ENCODE peak calls at places on chromosomes 12 and 14, in six cellular contexts. One of them, this sample, is unnamed.

GRCh38 chr12:132429932-132430643 is 59.9 kb upstream of the FBRSL1 start:
- DNase-seq in GM12878: no peak
- DNase-seq in SK-N-SH: no peak
- DNase-seq in psoas muscle: no peak
- DNase-seq in sigmoid colon: no peak
- DNase-seq in cardiac muscle cell: no peak
- DNase-seq in this sample: no peak

GRCh38 chr12:41739066-41739465 is 405.6 kb downstream of the GXYLT1 start:
- DNase-seq in GM12878: no peak
- DNase-seq in SK-N-SH: no peak
- DNase-seq in psoas muscle: no peak
- DNase-seq in sigmoid colon: no peak
- DNase-seq in cardiac muscle cell: no peak
- DNase-seq in this sample: peak

GRCh38 chr14:76154539-76155126 is 2.9 kb downstream of the GPATCH2L start:
- DNase-seq in GM12878: no peak
- DNase-seq in SK-N-SH: no peak
- DNase-seq in psoas muscle: no peak
- DNase-seq in sigmoid colon: no peak
- DNase-seq in cardiac muscle cell: no peak
- DNase-seq in this sample: no peak

GRCh38 chr14:100129161-100129589 is 30.3 kb downstream of the DEGS2 start:
- DNase-seq in GM12878: no peak
- DNase-seq in SK-N-SH: peak
- DNase-seq in psoas muscle: no peak
- DNase-seq in sigmoid colon: no peak
- DNase-seq in cardiac muscle cell: no peak
- DNase-seq in this sample: no peak

GRCh38 chr12:29153231-29153630 is 4.2 kb downstream of the FAR2 start:
- DNase-seq in GM12878: no peak
- DNase-seq in SK-N-SH: no peak
- DNase-seq in psoas muscle: no peak
- DNase-seq in sigmoid colon: no peak
- DNase-seq in cardiac muscle cell: no peak
- DNase-seq in this sample: no peak

GRCh38 chr14:75928587-75929230 is 53.1 kb downstream of the TGFB3 start:
- DNase-seq in GM12878: no peak
- DNase-seq in SK-N-SH: peak
- DNase-seq in psoas muscle: no peak
- DNase-seq in sigmoid colon: no peak
- DNase-seq in cardiac muscle cell: no peak
- DNase-seq in this sample: no peak

GRCh38 chr12:58143498-58143897 is 202.1 kb downstream of the ATP23 start:
- DNase-seq in GM12878: no peak
- DNase-seq in SK-N-SH: no peak
- DNase-seq in psoas muscle: no peak
- DNase-seq in sigmoid colon: no peak
- DNase-seq in cardiac muscle cell: no peak
- DNase-seq in this sample: no peak

GRCh38 chr12:25959069-25959961 is 833 bp downstream of the RASSF8 start:
- DNase-seq in GM12878: no peak
- DNase-seq in SK-N-SH: peak
- DNase-seq in psoas muscle: peak
- DNase-seq in sigmoid colon: peak
- DNase-seq in cardiac muscle cell: peak
- DNase-seq in this sample: peak

GRCh38 chr12:71541583-71541982 is 102.0 kb downstream of the LGR5 start:
- DNase-seq in GM12878: no peak
- DNase-seq in SK-N-SH: no peak
- DNase-seq in psoas muscle: no peak
- DNase-seq in sigmoid colon: no peak
- DNase-seq in cardiac muscle cell: no peak
- DNase-seq in this sample: no peak

GRCh38 chr14:97873291-97873690 is 1076.1 kb downstream of the VRK1 start:
- DNase-seq in GM12878: no peak
- DNase-seq in SK-N-SH: no peak
- DNase-seq in psoas muscle: no peak
- DNase-seq in sigmoid colon: no peak
- DNase-seq in cardiac muscle cell: no peak
- DNase-seq in this sample: no peak

GRCh38 chr12:104279164-104279563 is 24.4 kb upstream of the EID3 start:
- DNase-seq in GM12878: no peak
- DNase-seq in SK-N-SH: no peak
- DNase-seq in psoas muscle: no peak
- DNase-seq in sigmoid colon: no peak
- DNase-seq in cardiac muscle cell: no peak
- DNase-seq in this sample: no peak

GRCh38 chr12:3134526-3135135 is 57.5 kb downstream of the TSPAN9 start:
- DNase-seq in GM12878: no peak
- DNase-seq in SK-N-SH: no peak
- DNase-seq in psoas muscle: no peak
- DNase-seq in sigmoid colon: no peak
- DNase-seq in cardiac muscle cell: no peak
- DNase-seq in this sample: no peak

GRCh38 chr12:80218925-80219714 is 119.8 kb downstream of the OTOGL start:
- DNase-seq in GM12878: no peak
- DNase-seq in SK-N-SH: no peak
- DNase-seq in psoas muscle: no peak
- DNase-seq in sigmoid colon: no peak
- DNase-seq in cardiac muscle cell: peak
- DNase-seq in this sample: no peak

GRCh38 chr12:16857456-16857923 is 251.5 kb upstream of the LMO3 start:
- DNase-seq in GM12878: peak
- DNase-seq in SK-N-SH: no peak
- DNase-seq in psoas muscle: no peak
- DNase-seq in sigmoid colon: no peak
- DNase-seq in cardiac muscle cell: no peak
- DNase-seq in this sample: no peak

GRCh38 chr14:88233915-88234314 is 89.2 kb downstream of the KCNK10 start:
- DNase-seq in GM12878: no peak
- DNase-seq in SK-N-SH: peak
- DNase-seq in psoas muscle: no peak
- DNase-seq in sigmoid colon: no peak
- DNase-seq in cardiac muscle cell: peak
- DNase-seq in this sample: no peak

GRCh38 chr12:54890339-54890738 is 36.0 kb downstream of the MUCL1 start:
- DNase-seq in GM12878: no peak
- DNase-seq in SK-N-SH: no peak
- DNase-seq in psoas muscle: no peak
- DNase-seq in sigmoid colon: no peak
- DNase-seq in cardiac muscle cell: no peak
- DNase-seq in this sample: no peak

GRCh38 chr14:81471062-81471461 is 62.6 kb downstream of the SEL1L start:
- DNase-seq in GM12878: no peak
- DNase-seq in SK-N-SH: no peak
- DNase-seq in psoas muscle: no peak
- DNase-seq in sigmoid colon: no peak
- DNase-seq in cardiac muscle cell: no peak
- DNase-seq in this sample: no peak

GRCh38 chr12:124568431-124569374 is 1.3 kb upstream of the NCOR2 start:
- DNase-seq in GM12878: peak
- DNase-seq in SK-N-SH: peak
- DNase-seq in psoas muscle: peak
- DNase-seq in sigmoid colon: peak
- DNase-seq in cardiac muscle cell: peak
- DNase-seq in this sample: peak

GRCh38 chr14:96852823-96853422 is 55.7 kb downstream of the VRK1 start:
- DNase-seq in GM12878: peak
- DNase-seq in SK-N-SH: peak
- DNase-seq in psoas muscle: no peak
- DNase-seq in sigmoid colon: no peak
- DNase-seq in cardiac muscle cell: peak
- DNase-seq in this sample: peak

GRCh38 chr14:52020866-52021717 is 31.7 kb downstream of the RTRAF start:
- DNase-seq in GM12878: peak
- DNase-seq in SK-N-SH: no peak
- DNase-seq in psoas muscle: no peak
- DNase-seq in sigmoid colon: no peak
- DNase-seq in cardiac muscle cell: no peak
- DNase-seq in this sample: no peak

GRCh38 chr12:88753074-88753473 is 172.8 kb upstream of the KITLG start:
- DNase-seq in GM12878: no peak
- DNase-seq in SK-N-SH: no peak
- DNase-seq in psoas muscle: no peak
- DNase-seq in sigmoid colon: no peak
- DNase-seq in cardiac muscle cell: no peak
- DNase-seq in this sample: peak

GRCh38 chr14:34930591-34931069 is 52.2 kb upstream of the SRP54 start:
- DNase-seq in GM12878: peak
- DNase-seq in SK-N-SH: no peak
- DNase-seq in psoas muscle: no peak
- DNase-seq in sigmoid colon: no peak
- DNase-seq in cardiac muscle cell: no peak
- DNase-seq in this sample: no peak

GRCh38 chr12:39605996-39606395 is 13.6 kb downstream of the ABCD2 start:
- DNase-seq in GM12878: no peak
- DNase-seq in SK-N-SH: no peak
- DNase-seq in psoas muscle: no peak
- DNase-seq in sigmoid colon: no peak
- DNase-seq in cardiac muscle cell: no peak
- DNase-seq in this sample: peak

GRCh38 chr14:35883677-35884293 is 57.6 kb downstream of the BRMS1L start:
- DNase-seq in GM12878: no peak
- DNase-seq in SK-N-SH: peak
- DNase-seq in psoas muscle: no peak
- DNase-seq in sigmoid colon: no peak
- DNase-seq in cardiac muscle cell: peak
- DNase-seq in this sample: no peak

GRCh38 chr12:2248901-2249381 is 196.2 kb downstream of the CACNA1C start:
- DNase-seq in GM12878: peak
- DNase-seq in SK-N-SH: peak
- DNase-seq in psoas muscle: no peak
- DNase-seq in sigmoid colon: no peak
- DNase-seq in cardiac muscle cell: no peak
- DNase-seq in this sample: no peak

GRCh38 chr12:62919827-62920226 is 15.1 kb downstream of the PPM1H start:
- DNase-seq in GM12878: no peak
- DNase-seq in SK-N-SH: no peak
- DNase-seq in psoas muscle: no peak
- DNase-seq in sigmoid colon: no peak
- DNase-seq in cardiac muscle cell: no peak
- DNase-seq in this sample: peak

GRCh38 chr12:46462641-46463355 is 90.2 kb upstream of the SLC38A2 start:
- DNase-seq in GM12878: no peak
- DNase-seq in SK-N-SH: no peak
- DNase-seq in psoas muscle: no peak
- DNase-seq in sigmoid colon: no peak
- DNase-seq in cardiac muscle cell: no peak
- DNase-seq in this sample: no peak
- H3K27ac ChIP-seq in GM12878: no peak
- H3K27ac ChIP-seq in SK-N-SH: peak
- H3K27ac ChIP-seq in psoas muscle: peak
- H3K27ac ChIP-seq in sigmoid colon: no peak
- H3K27ac ChIP-seq in cardiac muscle cell: no peak
- H3K27ac ChIP-seq in this sample: peak

GRCh38 chr12:82517027-82517426 is 158.7 kb downstream of the METTL25 start:
- DNase-seq in GM12878: no peak
- DNase-seq in SK-N-SH: peak
- DNase-seq in psoas muscle: no peak
- DNase-seq in sigmoid colon: no peak
- DNase-seq in cardiac muscle cell: no peak
- DNase-seq in this sample: no peak
- TF ChIP-seq CTCF in GM12878: peak
- TF ChIP-seq CTCF in SK-N-SH: peak
- TF ChIP-seq CTCF in psoas muscle: no peak
- TF ChIP-seq CTCF in sigmoid colon: no peak
- TF ChIP-seq CTCF in cardiac muscle cell: peak
- TF ChIP-seq CTCF in this sample: peak

DNA sequence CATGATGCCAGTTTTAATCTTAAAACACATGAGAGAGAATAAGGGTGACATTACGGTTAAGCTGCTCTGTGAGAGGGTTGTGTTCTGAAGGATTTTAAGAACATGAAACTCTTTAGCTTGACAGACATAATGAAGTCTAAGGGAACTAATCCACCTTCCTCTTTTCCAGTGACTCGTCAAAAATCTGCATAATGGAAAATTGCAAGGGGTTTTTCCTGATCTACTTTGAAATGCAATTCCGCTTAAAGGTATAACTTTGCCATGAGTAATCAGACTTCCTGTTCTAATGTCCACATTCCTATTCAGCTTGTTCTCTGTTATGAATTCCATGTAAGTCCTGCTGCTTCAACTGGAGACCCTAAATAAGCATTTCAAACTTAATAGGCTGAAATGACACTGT is at the start of gene ZNF705A:
- DNase-seq in GM12878: no peak
- DNase-seq in SK-N-SH: no peak
- DNase-seq in psoas muscle: no peak
- DNase-seq in sigmoid colon: no peak
- DNase-seq in cardiac muscle cell: no peak
- DNase-seq in this sample: peak
- H3K27ac ChIP-seq in GM12878: no peak
- H3K27ac ChIP-seq in SK-N-SH: peak
- H3K27ac ChIP-seq in psoas muscle: no peak
- H3K27ac ChIP-seq in sigmoid colon: no peak
- H3K27ac ChIP-seq in cardiac muscle cell: no peak
- H3K27ac ChIP-seq in this sample: peak

GRCh38 chr12:24595652-24596235 is 353.2 kb downstream of the BCAT1 start:
- DNase-seq in GM12878: no peak
- DNase-seq in SK-N-SH: peak
- DNase-seq in psoas muscle: no peak
- DNase-seq in sigmoid colon: no peak
- DNase-seq in cardiac muscle cell: peak
- DNase-seq in this sample: no peak
- TF ChIP-seq CTCF in GM12878: no peak
- TF ChIP-seq CTCF in SK-N-SH: peak
- TF ChIP-seq CTCF in psoas muscle: no peak
- TF ChIP-seq CTCF in sigmoid colon: no peak
- TF ChIP-seq CTCF in cardiac muscle cell: peak
- TF ChIP-seq CTCF in this sample: peak

GRCh38 chr12:130320553-130320952 is 17.1 kb upstream of the PIWIL1 start:
- DNase-seq in GM12878: no peak
- DNase-seq in SK-N-SH: no peak
- DNase-seq in psoas muscle: no peak
- DNase-seq in sigmoid colon: no peak
- DNase-seq in cardiac muscle cell: no peak
- DNase-seq in this sample: no peak
- H3K27ac ChIP-seq in GM12878: no peak
- H3K27ac ChIP-seq in SK-N-SH: no peak
- H3K27ac ChIP-seq in psoas muscle: no peak
- H3K27ac ChIP-seq in sigmoid colon: no peak
- H3K27ac ChIP-seq in cardiac muscle cell: no peak
- H3K27ac ChIP-seq in this sample: no peak

DNA sequence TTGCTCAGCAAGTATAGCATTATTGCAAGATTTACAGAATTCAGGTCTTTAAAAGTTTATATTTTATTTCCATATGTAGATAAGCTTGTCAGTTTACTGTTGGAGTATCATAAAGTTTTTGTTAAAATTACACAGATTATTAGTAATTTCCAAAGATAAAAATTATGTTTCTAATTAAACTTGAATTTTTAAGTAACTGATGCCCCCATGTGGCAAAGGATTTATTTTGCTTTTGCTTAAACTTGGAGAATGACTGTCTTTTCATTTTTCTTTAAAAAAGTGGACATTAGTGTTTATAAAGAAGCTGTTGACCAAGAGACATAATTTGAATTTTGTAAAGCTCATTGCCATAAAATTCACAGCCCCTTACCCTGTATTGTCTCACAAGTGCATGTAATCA is 45.8 kb downstream of the ETNK1 start:
- DNase-seq in GM12878: no peak
- DNase-seq in SK-N-SH: no peak
- DNase-seq in psoas muscle: no peak
- DNase-seq in sigmoid colon: no peak
- DNase-seq in cardiac muscle cell: no peak
- DNase-seq in this sample: no peak
- TF ChIP-seq CTCF in GM12878: no peak
- TF ChIP-seq CTCF in SK-N-SH: peak
- TF ChIP-seq CTCF in psoas muscle: no peak
- TF ChIP-seq CTCF in sigmoid colon: no peak
- TF ChIP-seq CTCF in cardiac muscle cell: peak
- TF ChIP-seq CTCF in this sample: peak

This sample was measured in foreskin keratinocyte.